ENCODE peak calls at places on chromosomes 3 and 15, in nine cellular contexts. One of them, this sample, is unnamed. For H3K36me3, the result is how much of the 10 kb centered on the place peaks cover.

GRCh38 chr15:27668471-27669220 is 430.5 kb downstream of the OCA2 start:
- DNase-seq in aorta: no peak
- DNase-seq in stomach: no peak
- DNase-seq in tibial artery: no peak
- DNase-seq in RWPE2: no peak
- DNase-seq in mesendoderm: no peak
- DNase-seq in cardiac muscle cell: no peak
- DNase-seq in GM23248: no peak
- DNase-seq in PC-9: no peak
- DNase-seq in this sample: no peak

GRCh38 chr15:52020253-52021085 is 1.4 kb downstream of the MAPK6 start:
- DNase-seq in stomach: no peak
- DNase-seq in mesendoderm: no peak
- DNase-seq in PC-9: peak
- DNase-seq in cardiac muscle cell: no peak
- DNase-seq in GM23248: peak
- DNase-seq in RWPE2: no peak
- DNase-seq in tibial artery: no peak
- DNase-seq in aorta: no peak
- DNase-seq in this sample: no peak

GRCh38 chr3:60160792-60161175 is 1090.5 kb downstream of the FHIT start:
- DNase-seq in aorta: no peak
- DNase-seq in GM23248: peak
- DNase-seq in tibial artery: no peak
- DNase-seq in RWPE2: no peak
- DNase-seq in mesendoderm: no peak
- DNase-seq in stomach: no peak
- DNase-seq in cardiac muscle cell: no peak
- DNase-seq in PC-9: no peak
- DNase-seq in this sample: no peak

GRCh38 chr3:191301017-191301416 is 28.2 kb upstream of the CCDC50 start:
- DNase-seq in stomach: no peak
- DNase-seq in mesendoderm: no peak
- DNase-seq in RWPE2: no peak
- DNase-seq in tibial artery: no peak
- DNase-seq in PC-9: no peak
- DNase-seq in GM23248: no peak
- DNase-seq in aorta: no peak
- DNase-seq in cardiac muscle cell: no peak
- DNase-seq in this sample: no peak

GRCh38 chr15:67185051-67185450 is 69.4 kb downstream of the AAGAB start:
- DNase-seq in stomach: no peak
- DNase-seq in GM23248: no peak
- DNase-seq in tibial artery: peak
- DNase-seq in PC-9: no peak
- DNase-seq in cardiac muscle cell: no peak
- DNase-seq in mesendoderm: no peak
- DNase-seq in aorta: no peak
- DNase-seq in RWPE2: no peak
- DNase-seq in this sample: no peak

GRCh38 chr3:61863579-61863978 is 302.2 kb downstream of the PTPRG start:
- DNase-seq in stomach: no peak
- DNase-seq in GM23248: no peak
- DNase-seq in tibial artery: no peak
- DNase-seq in cardiac muscle cell: no peak
- DNase-seq in aorta: no peak
- DNase-seq in RWPE2: no peak
- DNase-seq in PC-9: no peak
- DNase-seq in mesendoderm: peak
- DNase-seq in this sample: no peak

GRCh38 chr3:195900426-195901355 is 7.7 kb downstream of the TNK2 start:
- DNase-seq in aorta: peak
- DNase-seq in PC-9: no peak
- DNase-seq in mesendoderm: no peak
- DNase-seq in tibial artery: peak
- DNase-seq in cardiac muscle cell: no peak
- DNase-seq in stomach: peak
- DNase-seq in GM23248: peak
- DNase-seq in RWPE2: no peak
- DNase-seq in this sample: peak

GRCh38 chr3:87120850-87121249 is 106.3 kb upstream of the CHMP2B start:
- DNase-seq in GM23248: no peak
- DNase-seq in aorta: no peak
- DNase-seq in tibial artery: no peak
- DNase-seq in mesendoderm: peak
- DNase-seq in cardiac muscle cell: no peak
- DNase-seq in RWPE2: no peak
- DNase-seq in stomach: no peak
- DNase-seq in PC-9: no peak
- DNase-seq in this sample: no peak

GRCh38 chr3:36877930-36878685 is 66.7 kb downstream of the TRANK1 start:
- DNase-seq in stomach: no peak
- DNase-seq in mesendoderm: peak
- DNase-seq in cardiac muscle cell: no peak
- DNase-seq in aorta: no peak
- DNase-seq in RWPE2: no peak
- DNase-seq in GM23248: no peak
- DNase-seq in PC-9: no peak
- DNase-seq in tibial artery: no peak
- DNase-seq in this sample: no peak

GRCh38 chr3:43410575-43410974 is 124.2 kb downstream of the SNRK start:
- DNase-seq in tibial artery: no peak
- DNase-seq in stomach: no peak
- DNase-seq in GM23248: no peak
- DNase-seq in RWPE2: no peak
- DNase-seq in cardiac muscle cell: no peak
- DNase-seq in aorta: no peak
- DNase-seq in mesendoderm: no peak
- DNase-seq in PC-9: no peak
- DNase-seq in this sample: no peak

GRCh38 chr3:105842943-105843342 is 25.9 kb downstream of the CBLB start:
- DNase-seq in GM23248: no peak
- DNase-seq in RWPE2: no peak
- DNase-seq in tibial artery: no peak
- DNase-seq in aorta: no peak
- DNase-seq in cardiac muscle cell: no peak
- DNase-seq in PC-9: no peak
- DNase-seq in mesendoderm: no peak
- DNase-seq in stomach: no peak
- DNase-seq in this sample: no peak

DNA sequence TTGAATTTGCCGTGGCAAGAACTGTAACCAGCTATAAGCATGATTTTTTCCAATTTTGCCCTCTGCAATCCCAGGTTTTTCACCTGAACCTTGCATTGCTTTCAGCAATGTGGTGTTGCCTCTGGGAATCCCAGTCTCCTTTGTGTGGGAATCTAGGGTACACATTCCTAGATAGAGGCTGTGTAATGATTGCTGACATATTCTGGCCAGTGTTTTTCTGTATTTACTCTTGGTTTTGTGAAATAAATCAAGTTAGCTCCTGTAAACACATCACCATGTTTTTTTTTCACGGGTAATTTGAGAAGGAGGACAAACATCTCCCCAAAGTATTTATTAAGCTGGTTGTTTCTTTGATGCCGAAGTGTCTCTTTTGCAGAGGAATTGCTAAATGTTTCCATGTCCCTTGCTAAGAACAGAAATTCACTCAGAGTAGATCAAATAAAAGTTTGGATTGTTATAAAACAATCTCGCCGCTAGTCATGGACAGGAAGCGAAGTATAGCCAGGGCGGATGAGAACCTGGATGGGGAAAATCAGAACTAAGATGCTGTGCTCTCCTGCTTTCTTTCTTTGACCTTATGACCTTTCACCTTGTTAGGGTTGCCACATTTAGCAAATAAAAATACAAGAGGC is 1.2 kb downstream of the CFAP91 start:
- DNase-seq in mesendoderm: no peak
- DNase-seq in RWPE2: no peak
- DNase-seq in aorta: no peak
- DNase-seq in tibial artery: no peak
- DNase-seq in cardiac muscle cell: no peak
- DNase-seq in PC-9: no peak
- DNase-seq in GM23248: no peak
- DNase-seq in stomach: no peak
- DNase-seq in this sample: no peak
- H3K4me3 ChIP-seq in mesendoderm: no peak
- H3K4me3 ChIP-seq in RWPE2: no peak
- H3K4me3 ChIP-seq in aorta: no peak
- H3K4me3 ChIP-seq in tibial artery: peak
- H3K4me3 ChIP-seq in cardiac muscle cell: no peak
- H3K4me3 ChIP-seq in PC-9: no peak
- H3K4me3 ChIP-seq in GM23248: no peak
- H3K4me3 ChIP-seq in stomach: peak
- H3K4me3 ChIP-seq in this sample: no peak

GRCh38 chr3:160403796-160404510 is 4.5 kb downstream of the SMC4 start:
- DNase-seq in tibial artery: no peak
- DNase-seq in cardiac muscle cell: no peak
- DNase-seq in mesendoderm: no peak
- DNase-seq in PC-9: no peak
- DNase-seq in RWPE2: no peak
- DNase-seq in stomach: no peak
- DNase-seq in GM23248: peak
- DNase-seq in aorta: no peak
- DNase-seq in this sample: no peak
- H3K36me3 ChIP-seq in tibial artery: under half
- H3K36me3 ChIP-seq in cardiac muscle cell: under half
- H3K36me3 ChIP-seq in mesendoderm: under half
- H3K36me3 ChIP-seq in PC-9: under half
- H3K36me3 ChIP-seq in RWPE2: half or more
- H3K36me3 ChIP-seq in stomach: under half
- H3K36me3 ChIP-seq in GM23248: under half
- H3K36me3 ChIP-seq in aorta: under half
- H3K36me3 ChIP-seq in this sample: under half

DNA sequence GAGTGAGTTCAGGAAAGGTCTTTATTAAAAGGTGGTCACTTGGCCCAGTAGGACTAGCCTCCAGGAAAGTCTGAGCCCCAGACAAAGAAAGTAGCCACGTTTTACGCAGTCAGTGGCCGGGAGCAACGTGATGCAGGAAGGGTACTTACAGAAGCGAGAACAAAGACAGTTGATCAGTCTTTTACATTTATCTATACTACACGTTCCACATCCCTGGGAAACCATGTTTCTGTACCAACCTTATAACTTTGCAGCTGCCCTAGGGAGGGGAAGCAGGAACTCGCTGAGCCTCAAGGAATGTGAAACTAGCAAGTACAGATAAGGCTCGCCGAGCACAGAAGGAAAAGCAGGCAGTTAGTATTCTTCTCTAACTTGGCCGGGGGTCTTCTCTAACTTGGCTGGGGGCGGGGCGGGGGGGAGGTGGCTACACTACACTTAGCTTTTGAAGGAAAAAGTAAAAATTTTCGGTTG is 3.4 kb upstream of the KNL1 start:
- DNase-seq in GM23248: peak
- DNase-seq in PC-9: no peak
- DNase-seq in tibial artery: no peak
- DNase-seq in aorta: no peak
- DNase-seq in mesendoderm: peak
- DNase-seq in RWPE2: no peak
- DNase-seq in stomach: peak
- DNase-seq in cardiac muscle cell: peak
- DNase-seq in this sample: no peak
- H3K4me3 ChIP-seq in GM23248: peak
- H3K4me3 ChIP-seq in PC-9: no peak
- H3K4me3 ChIP-seq in tibial artery: peak
- H3K4me3 ChIP-seq in aorta: no peak
- H3K4me3 ChIP-seq in mesendoderm: no peak
- H3K4me3 ChIP-seq in RWPE2: no peak
- H3K4me3 ChIP-seq in stomach: peak
- H3K4me3 ChIP-seq in cardiac muscle cell: no peak
- H3K4me3 ChIP-seq in this sample: no peak

GRCh38 chr15:93017521-93017920 is 71.5 kb downstream of the RGMA start:
- DNase-seq in RWPE2: no peak
- DNase-seq in tibial artery: no peak
- DNase-seq in PC-9: no peak
- DNase-seq in cardiac muscle cell: no peak
- DNase-seq in mesendoderm: no peak
- DNase-seq in aorta: no peak
- DNase-seq in stomach: no peak
- DNase-seq in GM23248: peak
- DNase-seq in this sample: no peak
- H3K36me3 ChIP-seq in RWPE2: half or more
- H3K36me3 ChIP-seq in tibial artery: half or more
- H3K36me3 ChIP-seq in PC-9: half or more
- H3K36me3 ChIP-seq in cardiac muscle cell: half or more
- H3K36me3 ChIP-seq in mesendoderm: under half
- H3K36me3 ChIP-seq in aorta: under half
- H3K36me3 ChIP-seq in stomach: half or more
- H3K36me3 ChIP-seq in GM23248: half or more
- H3K36me3 ChIP-seq in this sample: half or more

DNA sequence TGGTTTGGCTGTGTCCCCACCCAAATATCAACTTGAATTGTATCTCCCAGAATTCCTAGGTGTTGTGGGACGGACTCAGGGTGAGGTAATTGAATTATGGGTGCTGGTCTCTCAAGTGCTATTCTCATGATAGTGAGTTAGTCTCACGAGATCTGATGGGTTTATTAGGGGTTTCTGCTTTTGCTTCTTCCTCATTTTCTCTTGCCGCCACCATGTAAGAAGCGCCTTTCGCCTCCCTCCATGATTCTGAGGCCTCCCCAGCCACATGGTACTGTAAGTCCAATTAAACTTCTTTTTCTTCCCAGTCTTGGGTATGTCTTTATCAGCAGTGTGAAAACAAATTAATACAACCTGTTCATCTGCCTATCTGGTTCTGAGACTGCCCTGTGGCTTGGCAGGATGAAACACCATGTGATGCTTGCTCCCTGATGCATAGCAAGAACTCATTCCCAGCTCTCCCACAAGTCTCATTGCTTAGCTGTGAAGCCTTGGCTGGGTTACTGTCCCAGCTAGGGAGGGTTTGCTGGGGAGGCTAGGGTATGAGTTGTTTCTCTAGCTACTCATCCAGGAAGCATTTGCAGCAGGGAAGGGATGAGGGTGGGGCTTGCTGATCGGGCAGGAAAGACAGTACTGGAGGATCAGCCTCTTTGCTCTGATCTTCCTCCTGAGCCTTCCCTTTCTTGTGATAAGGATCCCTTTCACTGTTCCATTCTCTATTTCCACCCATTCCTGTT is 3.7 kb upstream of the SQOR start:
- DNase-seq in RWPE2: peak
- DNase-seq in stomach: no peak
- DNase-seq in mesendoderm: peak
- DNase-seq in tibial artery: peak
- DNase-seq in aorta: no peak
- DNase-seq in PC-9: peak
- DNase-seq in GM23248: peak
- DNase-seq in cardiac muscle cell: no peak
- DNase-seq in this sample: no peak
- H3K4me3 ChIP-seq in RWPE2: no peak
- H3K4me3 ChIP-seq in stomach: no peak
- H3K4me3 ChIP-seq in mesendoderm: no peak
- H3K4me3 ChIP-seq in tibial artery: peak
- H3K4me3 ChIP-seq in aorta: no peak
- H3K4me3 ChIP-seq in PC-9: no peak
- H3K4me3 ChIP-seq in GM23248: peak
- H3K4me3 ChIP-seq in cardiac muscle cell: no peak
- H3K4me3 ChIP-seq in this sample: no peak

This sample was measured in heart right ventricle.